ENCODE peak calls at places on chromosome 11, in eight cellular contexts. T is cardiac fibroblast; E is RCC 7860; D is CD8-positive, alpha-beta memory T cell; U is activated CD8-positive, alpha-beta memory T cell treated with anti-CD3 and anti-CD28 coated beads, Interleukin-2, amount 50 U/mL, for 48 hours; O is activated CD4-positive, alpha-beta T cell treated with anti-CD3 and anti-CD28 coated beads for 48 hours; L is ACHN; M is esophagus squamous epithelium. J is an unnamed sample.

GRCh38 chr11:64746486-64746885 is 2.5 kb upstream of the RASGRP2 start:
- DNase-seq in M (no peak), O (no peak), U (no peak), E (no peak), L (no peak), T (no peak), D (no peak), J (no peak)

GRCh38 chr11:119773016-119773415 is 44.0 kb upstream of the NECTIN1 start:
- DNase-seq in O (no peak), U (no peak), E (no peak), T (no peak), L (no peak), M (no peak), D (no peak), J (no peak)

GRCh38 chr11:69450064-69450856 is 31.2 kb upstream of the LINC01488 start:
- DNase-seq in U (no peak), L (no peak), M (no peak), D (no peak), T (no peak), O (no peak), E (no peak), J (no peak)

GRCh38 chr11:72471005-72471898 is 36.9 kb upstream of the CLPB start:
- DNase-seq in O (peak; percentile 64), U (peak; percentile 68), T (peak; percentile 80), M (no peak), L (peak; percentile 65), E (peak; percentile 47), D (peak; percentile 54), J (peak; percentile 34)

GRCh38 chr11:30712749-30713148 is 126.6 kb upstream of the MPPED2 start:
- DNase-seq in T (no peak), D (no peak), L (no peak), U (no peak), E (no peak), M (no peak), O (no peak), J (no peak)

GRCh38 chr11:117498791-117499190 is 171.1 kb downstream of the CEP164 start:
- DNase-seq in T (no peak), U (no peak), M (no peak), O (no peak), L (no peak), D (no peak), E (no peak), J (no peak)

GRCh38 chr11:2134022-2135010 is 4.9 kb downstream of the IGF2 start:
- DNase-seq in O (no peak), U (no peak), E (no peak), L (no peak), T (no peak), M (no peak), D (no peak), J (no peak)

GRCh38 chr11:69939551-69940245 is 120.5 kb upstream of the FGF3 start:
- DNase-seq in D (no peak), M (no peak), T (peak; percentile 93), O (no peak), U (no peak), E (no peak), L (no peak), J (no peak)